ENCODE peak calls at places on chromosomes 12 and 14, in five cellular contexts. P is endodermal cell, B is esophagus squamous epithelium, O is A549, U is pancreas. I is an unnamed sample.

GRCh38 chr12:111100003-111100402 is 179.6 kb upstream of the MYL2 start:
- DNase-seq in O (no peak), B (no peak), U (no peak), P (no peak), I (no peak)

GRCh38 chr14:76349993-76350392 is 25.9 kb upstream of the ESRRB start:
- DNase-seq in P (no peak), B (no peak), U (no peak), O (no peak), I (no peak)

GRCh38 chr14:68144051-68144681 is 324.6 kb downstream of the RAD51B start:
- DNase-seq in B (no peak), O (peak; percentile 46), U (no peak), P (no peak), I (no peak)

GRCh38 chr12:50390284-50390683 is 6.1 kb downstream of the FAM186A start:
- DNase-seq in U (no peak), P (no peak), B (no peak), O (peak; percentile 69), I (no peak)

GRCh38 chr12:106113042-106113441 is 25.7 kb downstream of the NUAK1 start:
- DNase-seq in U (no peak), B (no peak), O (no peak), P (no peak), I (no peak)

GRCh38 chr14:100738704-100739131 is 12.0 kb downstream of the DLK1 start:
- DNase-seq in B (no peak), U (no peak), P (peak; percentile 41), O (no peak), I (no peak)

GRCh38 chr12:79455314-79455713 is 235.4 kb downstream of the PAWR start:
- DNase-seq in P (peak; percentile 54), U (no peak), O (no peak), B (no peak), I (no peak)

GRCh38 chr12:92136883-92137582 is 8.6 kb downstream of the BTG1 start:
- DNase-seq in O (peak; percentile 69), U (no peak), P (no peak), B (no peak), I (no peak)

GRCh38 chr12:3147260-3147659 is 70.1 kb downstream of the TSPAN9 start:
- DNase-seq in B (no peak), P (no peak), U (no peak), O (no peak), I (no peak)

GRCh38 chr14:106442857-106443256 is 916.5 kb downstream of the TMEM121 start:
- DNase-seq in O (no peak), U (no peak), B (no peak), P (no peak), I (no peak)

GRCh38 chr12:31727197-31727596 is 1.6 kb downstream of the AMN1 start:
- DNase-seq in O (no peak), U (no peak), B (no peak), P (no peak), I (no peak)

GRCh38 chr12:96466939-96467751 is 22.2 kb upstream of the CFAP54 start:
- DNase-seq in O (no peak), B (no peak), U (no peak), P (no peak), I (no peak)

GRCh38 chr14:31336646-31337045 is 83.7 kb downstream of the HEATR5A start:
- DNase-seq in O (peak; percentile 18), P (no peak), U (no peak), B (no peak), I (no peak)

GRCh38 chr12:89453121-89453520 is 71.5 kb downstream of the GALNT4 start:
- DNase-seq in O (no peak), B (no peak), U (no peak), P (no peak), I (no peak)

DNA sequence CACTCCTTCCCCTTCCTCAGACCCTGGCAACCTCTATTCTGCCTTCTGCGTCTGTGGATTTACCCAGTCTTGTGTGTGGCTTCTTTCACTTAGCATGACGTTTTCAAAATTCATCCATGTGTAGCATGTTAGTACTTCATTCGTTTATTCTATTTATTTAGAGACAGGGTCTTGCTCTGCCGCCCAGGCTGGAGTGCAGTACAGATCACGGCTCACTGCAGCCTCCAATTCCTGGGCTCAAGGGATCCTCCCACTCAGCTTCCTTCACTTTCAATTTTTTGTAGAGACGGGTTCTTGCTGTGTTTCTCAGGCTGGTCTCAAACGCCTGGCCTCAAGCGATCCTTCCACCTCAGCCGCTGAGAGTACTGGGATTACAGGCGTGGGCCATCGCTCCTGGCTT is 37.0 kb downstream of the B4GALNT3 start:
- DNase-seq in B (no peak), P (peak; percentile 37), U (no peak), O (no peak), I (no peak)
- H3K27ac ChIP-seq in B (no peak overlapping the region), P (no peak overlapping the region), U (no peak overlapping the region), O (no peak overlapping the region), I (no peak overlapping the region)

DNA sequence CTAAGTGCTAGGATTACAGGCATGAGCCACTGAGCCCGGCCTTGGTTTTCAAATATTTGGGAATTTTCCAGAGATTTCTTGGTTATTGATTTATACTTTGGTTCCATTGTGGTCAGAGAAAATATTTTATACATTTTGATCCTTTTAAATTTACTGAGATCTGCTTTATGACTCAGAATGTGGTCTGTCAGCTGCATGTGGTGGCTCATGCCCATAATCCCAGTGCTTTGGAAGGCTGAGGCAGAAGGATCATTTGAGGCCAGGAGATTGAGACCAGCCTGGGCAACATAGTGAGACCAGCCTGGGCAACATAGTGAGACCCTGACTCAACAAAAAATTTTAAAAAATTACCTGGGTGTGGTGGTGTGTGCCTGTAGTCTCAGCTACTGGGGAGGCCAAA is 49.8 kb downstream of the ADCK1 start:
- DNase-seq in B (no peak), U (no peak), P (no peak), O (no peak), I (no peak)
- TF ChIP-seq CTCF in B (no peak), U (no peak), P (no peak), O (no peak), I (no peak)

GRCh38 chr12:113231275-113232231 is 10.3 kb downstream of the TPCN1 start:
- DNase-seq in O (peak; percentile 36), B (no peak), P (peak; percentile 87), U (no peak), I (no peak)

GRCh38 chr12:113233967-113234366 is 12.7 kb downstream of the TPCN1 start:
- DNase-seq in U (no peak), P (no peak), O (no peak), B (no peak), I (no peak)

GRCh38 chr12:113232787-113233585 is 11.7 kb downstream of the TPCN1 start:
- DNase-seq in O (no peak), P (peak; percentile 96), U (no peak), B (no peak), I (peak; percentile 39)

GRCh38 chr12:113230315-113231274 is 9.3 kb downstream of the TPCN1 start:
- DNase-seq in B (no peak), U (no peak), O (no peak), P (no peak), I (no peak)

DNA sequence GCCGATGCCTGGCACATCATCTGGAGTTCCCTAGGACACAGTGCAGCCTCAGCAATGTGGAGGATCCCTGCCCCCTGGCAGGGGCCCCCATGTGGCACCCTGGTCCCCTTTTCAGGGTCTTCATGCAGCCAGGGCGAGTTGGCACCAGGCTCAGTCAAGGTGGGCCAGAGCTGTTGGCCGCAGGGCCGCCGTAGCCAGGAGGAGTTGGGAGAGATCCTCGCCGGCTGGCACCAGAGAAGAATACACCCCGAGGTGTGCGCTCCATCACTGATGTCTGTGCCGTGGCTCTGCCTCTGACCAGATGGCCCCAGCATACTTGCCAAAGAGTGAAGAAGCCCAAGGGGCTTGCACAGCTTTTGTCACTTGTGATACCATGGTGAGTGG is 11.0 kb downstream of the TPCN1 start:
- DNase-seq in P (no peak), B (no peak), O (no peak), U (no peak), I (no peak)
- H3K4me1 ChIP-seq in P (peaks cover 24% of the 10 kb centered on the region), B (peaks cover 32% of the 10 kb centered on the region), O (peaks cover 17% of the 10 kb centered on the region), U (no peaks in the 10 kb centered on the region), I (peaks cover 97% of the 10 kb centered on the region)

GRCh38 chr12:46773537-46773936 is 52.3 kb downstream of the SLC38A4 start:
- DNase-seq in U (no peak), B (no peak), P (no peak), O (no peak), I (no peak)
- H3K27ac ChIP-seq in U (no peak overlapping the region), B (no peak overlapping the region), P (no peak overlapping the region), O (no peak overlapping the region), I (no peak overlapping the region)

GRCh38 chr12:1834186-1834925 is 14.0 kb downstream of the LRTM2 start:
- DNase-seq in O (no peak), P (no peak), B (no peak), U (peak; percentile 37), I (no peak)

GRCh38 chr12:1830981-1831930 is 10.9 kb downstream of the LRTM2 start:
- DNase-seq in U (peak; percentile 90), B (no peak), P (peak; percentile 97), O (peak; percentile 28), I (peak; percentile 61)

GRCh38 chr12:1835178-1836131 is 15.1 kb downstream of the LRTM2 start:
- DNase-seq in P (no peak), U (peak; percentile 21), B (no peak), O (no peak), I (no peak)

GRCh38 chr12:1832801-1833595 is 12.6 kb downstream of the LRTM2 start:
- DNase-seq in B (no peak), P (no peak), O (no peak), U (peak; percentile 22), I (no peak)

GRCh38 chr12:1833596-1834028 is 13.2 kb downstream of the LRTM2 start:
- DNase-seq in P (no peak), U (peak; percentile 27), O (no peak), B (no peak), I (no peak)
- TF ChIP-seq CTCF in P (no peak), U (no peak), O (no peak), B (no peak), I (no peak)

GRCh38 chr14:54132485-54132884 is 175.9 kb upstream of the BMP4 start:
- DNase-seq in B (no peak), P (no peak), U (no peak), O (no peak), I (no peak)
- H3K4me1 ChIP-seq in B (no peaks in the 10 kb centered on the region), P (peaks cover 10% of the 10 kb centered on the region), U (no peaks in the 10 kb centered on the region), O (peaks cover 9% of the 10 kb centered on the region), I (no peaks in the 10 kb centered on the region)

DNA sequence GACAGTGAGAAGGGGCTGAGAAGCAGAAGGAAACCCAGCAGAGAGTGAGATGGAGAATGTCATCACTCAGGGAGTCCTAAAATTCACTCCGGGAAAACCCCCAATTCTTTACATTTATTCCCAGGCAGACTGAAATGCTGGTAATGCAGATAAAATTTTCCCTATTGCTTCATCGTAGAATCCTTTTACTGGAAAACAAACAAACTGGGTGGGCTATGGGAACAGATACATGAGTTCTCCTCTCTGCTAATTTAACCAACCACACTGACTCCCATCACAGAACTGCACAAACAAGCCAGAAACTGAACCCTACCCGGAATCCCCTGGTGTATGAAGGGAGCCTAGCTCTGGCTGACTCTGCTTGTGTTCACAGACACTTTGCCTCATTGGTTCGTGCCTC is 20.9 kb downstream of the HEBP1 start:
- DNase-seq in B (no peak), U (no peak), O (no peak), P (no peak), I (no peak)
- H3K27ac ChIP-seq in B (no peak overlapping the region), U (no peak overlapping the region), O (peak overlapping the region; percentile 62), P (peak overlapping the region; percentile 36), I (no peak overlapping the region)

DNA sequence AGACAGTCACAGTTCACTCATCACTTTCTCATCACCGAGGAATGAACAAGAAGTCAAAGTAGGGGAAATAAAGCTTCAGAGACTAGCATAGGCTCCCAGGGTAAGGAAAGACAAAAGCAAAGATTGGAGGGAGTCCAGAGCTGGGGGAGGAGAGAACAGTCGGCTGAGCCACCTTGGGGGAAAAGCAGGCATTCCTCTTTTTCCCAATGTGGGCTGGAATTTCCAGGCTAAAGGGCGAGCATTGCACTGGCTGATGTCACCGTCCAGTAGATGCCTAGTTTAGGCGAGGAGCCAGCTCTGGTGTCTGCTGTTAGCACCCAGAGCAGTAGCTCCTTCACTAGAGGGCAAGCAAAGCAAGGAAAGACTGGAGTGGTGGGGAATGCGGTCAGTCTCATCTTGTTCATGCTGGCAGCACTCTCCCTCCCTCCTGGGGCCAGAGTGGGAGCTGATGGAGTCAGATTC is 8.5 kb upstream of the KRT75 start:
- DNase-seq in O (peak; percentile 77), P (peak; percentile 90), U (no peak), B (no peak), I (no peak)
- TF ChIP-seq CTCF in O (peak; percentile 35), P (peak; percentile 49), U (no peak), B (no peak), I (peak; percentile 17)